ENCODE peak calls at places on chromosomes 13 and 19, in nine cellular contexts. A is NCI-H774, B is H9, X is iPS-NIHi11, N is NB4, E is GM03348, D is AG09319, J is foreskin melanocyte, Y is thyroid gland. L is an unnamed sample.

GRCh38 chr19:2261438-2262172 is 5.4 kb upstream of the JSRP1 start:
- DNase-seq in A (peak; percentile 20), B (no peak), X (peak; percentile 59), N (peak; percentile 64), E (no peak), D (no peak), J (no peak), Y (no peak), L (peak; percentile 41)

GRCh38 chr19:28607066-28607583 is 605.8 kb downstream of the UQCRFS1 start:
- DNase-seq in A (no peak), B (no peak), X (no peak), N (no peak), E (no peak), D (no peak), J (no peak), Y (no peak), L (no peak)

GRCh38 chr13:74644239-74644638 is 510.0 kb upstream of the KLF12 start:
- DNase-seq in A (no peak), B (no peak), X (no peak), N (no peak), E (peak; percentile 16), D (no peak), J (no peak), Y (no peak), L (no peak)

GRCh38 chr19:2324220-2324948 is 4.0 kb downstream of the LSM7 start:
- DNase-seq in A (no peak), B (no peak), X (no peak), N (no peak), E (no peak), D (no peak), J (no peak), Y (no peak), L (no peak)

GRCh38 chr19:10271543-10272086 is 695 bp downstream of the ICAM1 start:
- DNase-seq in A (no peak), B (no peak), X (no peak), N (peak; percentile 77), E (no peak), D (no peak), J (no peak), Y (no peak), L (no peak)

GRCh38 chr13:108213946-108214345 is 1.4 kb downstream of the LIG4 start:
- DNase-seq in A (peak; percentile 58), B (no peak), X (no peak), N (no peak), E (no peak), D (no peak), J (no peak), Y (no peak), L (no peak)

GRCh38 chr19:6267552-6268381 is 12.0 kb downstream of the MLLT1 start:
- DNase-seq in A (no peak), B (no peak), X (no peak), N (no peak), E (no peak), D (no peak), J (no peak), Y (no peak), L (no peak)

GRCh38 chr13:24083722-24084421 is 76.6 kb upstream of the SPATA13 start:
- DNase-seq in A (peak; percentile 59), B (no peak), X (no peak), N (no peak), E (no peak), D (no peak), J (no peak), Y (no peak), L (no peak)

GRCh38 chr19:20359933-20360720 is 193.1 kb downstream of the ZNF486 start:
- DNase-seq in A (no peak), B (peak; percentile 64), X (peak; percentile 28), N (no peak), E (no peak), D (no peak), J (no peak), Y (peak; percentile 63), L (peak; percentile 69)

L was measured in ELF-1.